ENCODE peak calls at places on chromosome 11, in six cellular contexts. One of them, this sample, is unnamed.

GRCh38 chr11:83819936-83820549 is 533.9 kb upstream of the CCDC90B start:
- DNase-seq in vagina: no peak
- DNase-seq in mesothelial cell of epicardium: no peak
- DNase-seq in NB4: peak
- DNase-seq in foreskin fibroblast: peak
- DNase-seq in nephron progenitor cell: no peak
- DNase-seq in this sample: no peak

GRCh38 chr11:85643255-85643654 is 4.5 kb upstream of the TMEM126A start:
- DNase-seq in vagina: no peak
- DNase-seq in mesothelial cell of epicardium: peak
- DNase-seq in NB4: no peak
- DNase-seq in foreskin fibroblast: no peak
- DNase-seq in nephron progenitor cell: no peak
- DNase-seq in this sample: no peak

GRCh38 chr11:123725995-123726655 is 15.3 kb downstream of the ZNF202 start:
- DNase-seq in vagina: no peak
- DNase-seq in mesothelial cell of epicardium: no peak
- DNase-seq in NB4: no peak
- DNase-seq in foreskin fibroblast: no peak
- DNase-seq in nephron progenitor cell: no peak
- DNase-seq in this sample: no peak

GRCh38 chr11:3984896-3985295 is 109.7 kb upstream of the RRM1 start:
- DNase-seq in vagina: no peak
- DNase-seq in mesothelial cell of epicardium: no peak
- DNase-seq in NB4: peak
- DNase-seq in foreskin fibroblast: peak
- DNase-seq in nephron progenitor cell: no peak
- DNase-seq in this sample: no peak

GRCh38 chr11:86671386-86672006 is 920 bp downstream of the ME3 start:
- DNase-seq in vagina: no peak
- DNase-seq in mesothelial cell of epicardium: no peak
- DNase-seq in NB4: no peak
- DNase-seq in foreskin fibroblast: peak
- DNase-seq in nephron progenitor cell: peak
- DNase-seq in this sample: no peak

GRCh38 chr11:66337103-66337899 is 1.1 kb upstream of the RIN1 start:
- DNase-seq in vagina: no peak
- DNase-seq in mesothelial cell of epicardium: no peak
- DNase-seq in NB4: no peak
- DNase-seq in foreskin fibroblast: peak
- DNase-seq in nephron progenitor cell: no peak
- DNase-seq in this sample: no peak

GRCh38 chr11:110093407-110094297 is 460 bp downstream of the ZC3H12C start:
- DNase-seq in vagina: no peak
- DNase-seq in mesothelial cell of epicardium: peak
- DNase-seq in NB4: peak
- DNase-seq in foreskin fibroblast: peak
- DNase-seq in nephron progenitor cell: peak
- DNase-seq in this sample: peak

GRCh38 chr11:120135838-120136237 is 2.1 kb downstream of the TRIM29 start:
- DNase-seq in vagina: no peak
- DNase-seq in mesothelial cell of epicardium: peak
- DNase-seq in NB4: no peak
- DNase-seq in foreskin fibroblast: no peak
- DNase-seq in nephron progenitor cell: no peak
- DNase-seq in this sample: no peak

GRCh38 chr11:64854534-64855502 is 10.4 kb upstream of the CDC42BPG start:
- DNase-seq in vagina: no peak
- DNase-seq in mesothelial cell of epicardium: no peak
- DNase-seq in NB4: peak
- DNase-seq in foreskin fibroblast: peak
- DNase-seq in nephron progenitor cell: no peak
- DNase-seq in this sample: no peak

GRCh38 chr11:62497132-62497915 is 49.3 kb downstream of the AHNAK start:
- DNase-seq in vagina: no peak
- DNase-seq in mesothelial cell of epicardium: no peak
- DNase-seq in NB4: peak
- DNase-seq in foreskin fibroblast: peak
- DNase-seq in nephron progenitor cell: no peak
- DNase-seq in this sample: no peak
- TF ChIP-seq CTCF in vagina: no peak
- TF ChIP-seq CTCF in mesothelial cell of epicardium: no peak
- TF ChIP-seq CTCF in NB4: peak
- TF ChIP-seq CTCF in foreskin fibroblast: peak
- TF ChIP-seq CTCF in nephron progenitor cell: no peak
- TF ChIP-seq CTCF in this sample: no peak

GRCh38 chr11:131690362-131690761 is 319.9 kb downstream of the NTM start:
- DNase-seq in vagina: no peak
- DNase-seq in mesothelial cell of epicardium: no peak
- DNase-seq in NB4: no peak
- DNase-seq in foreskin fibroblast: no peak
- DNase-seq in nephron progenitor cell: no peak
- DNase-seq in this sample: no peak

GRCh38 chr11:131689049-131689925 is 318.9 kb downstream of the NTM start:
- DNase-seq in vagina: peak
- DNase-seq in mesothelial cell of epicardium: no peak
- DNase-seq in NB4: no peak
- DNase-seq in foreskin fibroblast: no peak
- DNase-seq in nephron progenitor cell: no peak
- DNase-seq in this sample: no peak

GRCh38 chr11:131686836-131687235 is 316.4 kb downstream of the NTM start:
- DNase-seq in vagina: peak
- DNase-seq in mesothelial cell of epicardium: no peak
- DNase-seq in NB4: no peak
- DNase-seq in foreskin fibroblast: no peak
- DNase-seq in nephron progenitor cell: no peak
- DNase-seq in this sample: no peak

GRCh38 chr11:131687291-131688055 is 317.1 kb downstream of the NTM start:
- DNase-seq in vagina: peak
- DNase-seq in mesothelial cell of epicardium: no peak
- DNase-seq in NB4: no peak
- DNase-seq in foreskin fibroblast: no peak
- DNase-seq in nephron progenitor cell: no peak
- DNase-seq in this sample: no peak

GRCh38 chr11:131688056-131688693 is 317.8 kb downstream of the NTM start:
- DNase-seq in vagina: peak
- DNase-seq in mesothelial cell of epicardium: peak
- DNase-seq in NB4: peak
- DNase-seq in foreskin fibroblast: peak
- DNase-seq in nephron progenitor cell: peak
- DNase-seq in this sample: peak
- TF ChIP-seq CTCF in vagina: peak
- TF ChIP-seq CTCF in mesothelial cell of epicardium: peak
- TF ChIP-seq CTCF in NB4: peak
- TF ChIP-seq CTCF in foreskin fibroblast: peak
- TF ChIP-seq CTCF in nephron progenitor cell: peak
- TF ChIP-seq CTCF in this sample: peak

GRCh38 chr11:14425621-14426020 is 66.6 kb upstream of the RRAS2 start:
- DNase-seq in vagina: no peak
- DNase-seq in mesothelial cell of epicardium: no peak
- DNase-seq in NB4: no peak
- DNase-seq in foreskin fibroblast: no peak
- DNase-seq in nephron progenitor cell: no peak
- DNase-seq in this sample: no peak

GRCh38 chr11:14424096-14424495 is 65.1 kb upstream of the RRAS2 start:
- DNase-seq in vagina: no peak
- DNase-seq in mesothelial cell of epicardium: no peak
- DNase-seq in NB4: no peak
- DNase-seq in foreskin fibroblast: peak
- DNase-seq in nephron progenitor cell: no peak
- DNase-seq in this sample: no peak

GRCh38 chr11:14422814-14423182 is 63.8 kb upstream of the RRAS2 start:
- DNase-seq in vagina: no peak
- DNase-seq in mesothelial cell of epicardium: no peak
- DNase-seq in NB4: no peak
- DNase-seq in foreskin fibroblast: peak
- DNase-seq in nephron progenitor cell: no peak
- DNase-seq in this sample: no peak

GRCh38 chr11:14422052-14422813 is 63.2 kb upstream of the RRAS2 start:
- DNase-seq in vagina: peak
- DNase-seq in mesothelial cell of epicardium: peak
- DNase-seq in NB4: no peak
- DNase-seq in foreskin fibroblast: peak
- DNase-seq in nephron progenitor cell: peak
- DNase-seq in this sample: peak

GRCh38 chr11:14423633-14424032 is 64.7 kb upstream of the RRAS2 start:
- DNase-seq in vagina: no peak
- DNase-seq in mesothelial cell of epicardium: no peak
- DNase-seq in NB4: peak
- DNase-seq in foreskin fibroblast: peak
- DNase-seq in nephron progenitor cell: no peak
- DNase-seq in this sample: no peak
- TF ChIP-seq CTCF in vagina: no peak
- TF ChIP-seq CTCF in mesothelial cell of epicardium: no peak
- TF ChIP-seq CTCF in NB4: no peak
- TF ChIP-seq CTCF in foreskin fibroblast: no peak
- TF ChIP-seq CTCF in nephron progenitor cell: no peak
- TF ChIP-seq CTCF in this sample: no peak

GRCh38 chr11:23113887-23114216 is 253.6 kb upstream of the CCDC179 start:
- DNase-seq in vagina: no peak
- DNase-seq in mesothelial cell of epicardium: no peak
- DNase-seq in NB4: no peak
- DNase-seq in foreskin fibroblast: no peak
- DNase-seq in nephron progenitor cell: no peak
- DNase-seq in this sample: no peak
- TF ChIP-seq CTCF in vagina: no peak
- TF ChIP-seq CTCF in mesothelial cell of epicardium: no peak
- TF ChIP-seq CTCF in NB4: no peak
- TF ChIP-seq CTCF in foreskin fibroblast: no peak
- TF ChIP-seq CTCF in nephron progenitor cell: peak
- TF ChIP-seq CTCF in this sample: no peak

GRCh38 chr11:26286472-26287066 is 45.4 kb upstream of the ANO3 start:
- DNase-seq in vagina: no peak
- DNase-seq in mesothelial cell of epicardium: no peak
- DNase-seq in NB4: peak
- DNase-seq in foreskin fibroblast: peak
- DNase-seq in nephron progenitor cell: peak
- DNase-seq in this sample: no peak
- TF ChIP-seq CTCF in vagina: no peak
- TF ChIP-seq CTCF in mesothelial cell of epicardium: no peak
- TF ChIP-seq CTCF in NB4: peak
- TF ChIP-seq CTCF in foreskin fibroblast: peak
- TF ChIP-seq CTCF in nephron progenitor cell: peak
- TF ChIP-seq CTCF in this sample: peak